ENCODE peak calls at places on chromosomes 11 and 22, in five cellular contexts. One of them, this sample, is unnamed.

GRCh38 chr11:74837191-74837590 is 88.5 kb downstream of the RNF169 start:
- DNase-seq in stomach: no peak
- DNase-seq in HCT116: no peak
- DNase-seq in esophagus squamous epithelium: no peak
- DNase-seq in erythroblast: no peak
- DNase-seq in this sample: no peak

GRCh38 chr11:130199792-130200191 is 40.2 kb downstream of the ST14 start:
- DNase-seq in stomach: no peak
- DNase-seq in erythroblast: no peak
- DNase-seq in HCT116: no peak
- DNase-seq in esophagus squamous epithelium: no peak
- DNase-seq in this sample: no peak

GRCh38 chr11:119166368-119167076 is 2.0 kb upstream of the NLRX1 start:
- DNase-seq in esophagus squamous epithelium: no peak
- DNase-seq in stomach: no peak
- DNase-seq in HCT116: no peak
- DNase-seq in erythroblast: no peak
- DNase-seq in this sample: peak

GRCh38 chr22:43862074-43862881 is at the start of gene SULT4A1:
- DNase-seq in esophagus squamous epithelium: no peak
- DNase-seq in stomach: no peak
- DNase-seq in erythroblast: peak
- DNase-seq in HCT116: peak
- DNase-seq in this sample: no peak

GRCh38 chr11:135033545-135033944 is 621.5 kb upstream of the B3GAT1 start:
- DNase-seq in HCT116: no peak
- DNase-seq in stomach: no peak
- DNase-seq in esophagus squamous epithelium: no peak
- DNase-seq in erythroblast: no peak
- DNase-seq in this sample: no peak

GRCh38 chr11:116881153-116881552 is 43.7 kb upstream of the APOA1 start:
- DNase-seq in HCT116: no peak
- DNase-seq in stomach: no peak
- DNase-seq in esophagus squamous epithelium: no peak
- DNase-seq in erythroblast: no peak
- DNase-seq in this sample: no peak

GRCh38 chr11:18310800-18311340 is 11.1 kb downstream of the HPS5 start:
- DNase-seq in HCT116: no peak
- DNase-seq in stomach: no peak
- DNase-seq in erythroblast: no peak
- DNase-seq in esophagus squamous epithelium: no peak
- DNase-seq in this sample: no peak

GRCh38 chr11:31813961-31814868 is 3.1 kb upstream of the PAX6 start:
- DNase-seq in HCT116: no peak
- DNase-seq in erythroblast: no peak
- DNase-seq in esophagus squamous epithelium: no peak
- DNase-seq in stomach: no peak
- DNase-seq in this sample: no peak

GRCh38 chr11:70721006-70721405 is 322.7 kb downstream of the CTTN start:
- DNase-seq in HCT116: no peak
- DNase-seq in stomach: no peak
- DNase-seq in erythroblast: no peak
- DNase-seq in esophagus squamous epithelium: no peak
- DNase-seq in this sample: no peak

GRCh38 chr11:118339281-118340045 is 3.0 kb downstream of the CD3D start:
- DNase-seq in stomach: no peak
- DNase-seq in HCT116: no peak
- DNase-seq in esophagus squamous epithelium: no peak
- DNase-seq in erythroblast: peak
- DNase-seq in this sample: no peak

GRCh38 chr11:120601566-120601965 is 90.0 kb downstream of the GRIK4 start:
- DNase-seq in stomach: no peak
- DNase-seq in erythroblast: no peak
- DNase-seq in esophagus squamous epithelium: no peak
- DNase-seq in HCT116: no peak
- DNase-seq in this sample: no peak

GRCh38 chr22:24358105-24358836 is 69.1 kb upstream of the ADORA2A start:
- DNase-seq in stomach: no peak
- DNase-seq in esophagus squamous epithelium: no peak
- DNase-seq in erythroblast: no peak
- DNase-seq in HCT116: no peak
- DNase-seq in this sample: no peak

GRCh38 chr11:44595006-44595405 is 29.5 kb downstream of the CD82 start:
- DNase-seq in erythroblast: no peak
- DNase-seq in stomach: no peak
- DNase-seq in HCT116: no peak
- DNase-seq in esophagus squamous epithelium: no peak
- DNase-seq in this sample: no peak

GRCh38 chr11:44598831-44599230 is 33.4 kb downstream of the CD82 start:
- DNase-seq in stomach: no peak
- DNase-seq in HCT116: no peak
- DNase-seq in esophagus squamous epithelium: no peak
- DNase-seq in erythroblast: no peak
- DNase-seq in this sample: no peak

GRCh38 chr11:44597358-44598009 is 32.0 kb downstream of the CD82 start:
- DNase-seq in erythroblast: no peak
- DNase-seq in esophagus squamous epithelium: no peak
- DNase-seq in HCT116: no peak
- DNase-seq in stomach: no peak
- DNase-seq in this sample: no peak

GRCh38 chr11:44595964-44596381 is 30.5 kb downstream of the CD82 start:
- DNase-seq in stomach: peak
- DNase-seq in HCT116: no peak
- DNase-seq in erythroblast: no peak
- DNase-seq in esophagus squamous epithelium: no peak
- DNase-seq in this sample: no peak

GRCh38 chr11:44596541-44597276 is 31.2 kb downstream of the CD82 start:
- DNase-seq in esophagus squamous epithelium: no peak
- DNase-seq in HCT116: no peak
- DNase-seq in erythroblast: no peak
- DNase-seq in stomach: no peak
- DNase-seq in this sample: no peak
- TF ChIP-seq POLR2A in esophagus squamous epithelium: no peak
- TF ChIP-seq POLR2A in HCT116: no peak
- TF ChIP-seq POLR2A in erythroblast: no peak
- TF ChIP-seq POLR2A in stomach: no peak
- TF ChIP-seq POLR2A in this sample: no peak

DNA sequence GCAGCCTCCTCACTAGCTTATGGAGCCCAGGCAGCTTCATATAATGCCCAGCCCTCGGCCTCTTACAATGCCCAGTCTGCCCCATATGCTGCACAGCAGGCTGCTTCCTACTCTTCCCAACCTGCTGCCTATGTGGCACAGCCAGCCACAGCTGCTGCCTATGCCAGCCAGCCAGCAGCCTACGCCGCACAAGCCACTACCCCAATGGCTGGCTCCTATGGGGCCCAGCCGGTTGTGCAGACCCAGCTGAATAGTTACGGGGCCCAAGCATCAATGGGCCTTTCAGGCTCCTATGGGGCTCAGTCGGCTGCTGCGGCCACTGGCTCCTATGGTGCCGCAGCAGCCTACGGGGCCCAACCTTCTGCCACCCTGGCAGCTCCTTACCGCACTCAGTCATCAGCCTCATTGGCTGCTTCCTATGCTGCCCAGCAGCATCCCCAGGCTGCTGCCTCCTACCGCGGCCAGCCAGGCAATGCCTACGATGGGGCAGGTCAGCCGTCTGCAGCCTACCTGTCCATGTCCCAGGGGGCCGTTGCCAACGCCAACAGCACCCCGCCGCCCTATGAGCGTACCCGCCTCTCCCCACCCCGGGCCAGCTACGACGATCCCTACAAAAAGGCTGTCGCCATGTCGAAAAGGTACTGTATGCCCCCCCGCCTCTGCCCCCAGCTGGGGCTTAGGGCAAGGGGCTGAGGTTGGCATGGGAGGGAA is 8.8 kb downstream of the RBM14 start:
- DNase-seq in stomach: no peak
- DNase-seq in HCT116: no peak
- DNase-seq in erythroblast: no peak
- DNase-seq in esophagus squamous epithelium: no peak
- DNase-seq in this sample: no peak
- TF ChIP-seq POLR2A in stomach: no peak
- TF ChIP-seq POLR2A in HCT116: no peak
- TF ChIP-seq POLR2A in erythroblast: no peak
- TF ChIP-seq POLR2A in esophagus squamous epithelium: no peak
- TF ChIP-seq POLR2A in this sample: no peak

GRCh38 chr11:394034-394857 is at the start of gene PKP3:
- DNase-seq in esophagus squamous epithelium: no peak
- DNase-seq in HCT116: peak
- DNase-seq in erythroblast: no peak
- DNase-seq in stomach: peak
- DNase-seq in this sample: peak
- TF ChIP-seq POLR2A in esophagus squamous epithelium: peak
- TF ChIP-seq POLR2A in HCT116: peak
- TF ChIP-seq POLR2A in erythroblast: no peak
- TF ChIP-seq POLR2A in stomach: no peak
- TF ChIP-seq POLR2A in this sample: peak

GRCh38 chr11:11839718-11840117 is 2.1 kb upstream of the USP47 start:
- DNase-seq in HCT116: no peak
- DNase-seq in stomach: no peak
- DNase-seq in erythroblast: no peak
- DNase-seq in esophagus squamous epithelium: no peak
- DNase-seq in this sample: no peak
- TF ChIP-seq POLR2A in HCT116: no peak
- TF ChIP-seq POLR2A in stomach: no peak
- TF ChIP-seq POLR2A in erythroblast: no peak
- TF ChIP-seq POLR2A in esophagus squamous epithelium: no peak
- TF ChIP-seq POLR2A in this sample: no peak

GRCh38 chr11:105701098-105701497 is 91.2 kb downstream of the GRIA4 start:
- DNase-seq in HCT116: no peak
- DNase-seq in esophagus squamous epithelium: no peak
- DNase-seq in erythroblast: no peak
- DNase-seq in stomach: no peak
- DNase-seq in this sample: no peak

DNA sequence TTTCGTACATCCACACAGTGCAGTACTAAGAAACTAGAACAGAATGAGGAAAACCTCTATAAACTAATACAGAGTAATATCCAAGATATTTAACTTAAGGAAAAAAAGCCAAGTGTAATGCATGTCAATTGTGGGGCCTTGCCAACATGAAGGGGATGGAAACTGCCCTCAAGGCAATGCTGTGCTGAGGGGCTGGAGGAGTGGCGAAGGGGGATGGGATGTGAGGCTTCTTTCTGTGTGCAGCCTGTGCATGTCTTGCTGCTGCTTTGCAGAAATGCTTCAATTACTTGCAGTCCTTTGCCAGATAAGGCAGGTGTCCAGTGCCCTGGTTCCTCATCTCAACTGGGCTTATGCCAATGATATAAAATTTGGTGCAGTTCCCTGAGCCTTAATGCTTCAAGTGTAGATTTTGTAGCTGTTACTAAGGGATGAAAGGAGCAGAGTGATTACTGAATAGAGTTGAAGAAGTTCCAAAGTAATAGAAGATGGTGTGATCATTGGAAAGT is 96.2 kb downstream of the GRIA4 start:
- DNase-seq in esophagus squamous epithelium: no peak
- DNase-seq in erythroblast: no peak
- DNase-seq in stomach: no peak
- DNase-seq in HCT116: no peak
- DNase-seq in this sample: no peak
- TF ChIP-seq POLR2A in esophagus squamous epithelium: no peak
- TF ChIP-seq POLR2A in erythroblast: no peak
- TF ChIP-seq POLR2A in stomach: no peak
- TF ChIP-seq POLR2A in HCT116: no peak
- TF ChIP-seq POLR2A in this sample: no peak

DNA sequence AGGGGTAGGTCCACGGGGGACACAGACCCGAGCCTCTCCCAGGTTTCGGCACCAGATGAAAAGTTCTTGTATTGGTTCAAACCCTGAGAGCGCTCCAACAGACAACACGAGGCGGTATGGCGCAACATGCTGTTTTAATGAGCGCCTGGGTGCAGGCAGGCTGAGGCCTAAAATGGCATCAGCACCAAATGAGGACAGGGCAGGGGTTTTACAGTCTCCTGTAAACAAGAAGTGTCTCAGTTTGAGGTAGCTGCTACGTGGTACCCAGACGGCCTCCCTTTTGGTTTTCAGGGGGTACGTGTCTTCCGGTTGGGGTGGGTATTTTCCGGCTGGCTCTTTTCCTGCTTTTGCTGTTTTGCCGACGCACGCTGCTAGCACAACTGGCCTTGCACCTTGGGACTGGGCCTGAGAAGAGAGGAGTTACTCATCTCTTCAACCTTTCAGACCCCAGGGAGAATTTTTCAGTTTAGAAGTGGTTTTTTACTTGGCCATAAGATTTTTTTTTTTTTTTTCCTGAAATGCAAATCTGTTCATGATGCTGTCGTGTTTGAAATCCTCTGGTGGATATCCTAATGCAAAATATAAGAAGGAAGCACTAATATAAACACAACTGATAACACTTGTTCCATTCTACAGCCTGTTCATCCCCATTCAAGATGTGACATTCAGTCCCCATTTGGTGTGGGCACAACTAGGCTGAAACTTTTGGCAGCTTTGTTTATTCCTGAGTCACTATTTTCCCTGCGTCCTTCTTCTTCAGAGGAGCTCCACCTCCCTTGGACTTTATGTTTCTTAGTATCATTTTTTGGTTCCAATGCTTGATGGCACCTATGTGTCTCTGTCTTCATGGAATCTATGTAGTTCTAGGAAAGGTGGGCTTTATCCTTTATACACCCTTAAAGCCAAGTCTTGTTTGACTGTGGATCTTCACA is 6.5 kb downstream of the PPFIBP2 start:
- DNase-seq in esophagus squamous epithelium: no peak
- DNase-seq in erythroblast: no peak
- DNase-seq in HCT116: no peak
- DNase-seq in stomach: no peak
- DNase-seq in this sample: no peak
- TF ChIP-seq POLR2A in esophagus squamous epithelium: no peak
- TF ChIP-seq POLR2A in erythroblast: no peak
- TF ChIP-seq POLR2A in HCT116: no peak
- TF ChIP-seq POLR2A in stomach: no peak
- TF ChIP-seq POLR2A in this sample: no peak

GRCh38 chr22:39527481-39527961 is 5.0 kb downstream of the RPS19BP1 start:
- DNase-seq in stomach: peak
- DNase-seq in erythroblast: no peak
- DNase-seq in esophagus squamous epithelium: no peak
- DNase-seq in HCT116: no peak
- DNase-seq in this sample: no peak
- TF ChIP-seq POLR2A in stomach: no peak
- TF ChIP-seq POLR2A in erythroblast: peak
- TF ChIP-seq POLR2A in esophagus squamous epithelium: no peak
- TF ChIP-seq POLR2A in HCT116: no peak
- TF ChIP-seq POLR2A in this sample: no peak

DNA sequence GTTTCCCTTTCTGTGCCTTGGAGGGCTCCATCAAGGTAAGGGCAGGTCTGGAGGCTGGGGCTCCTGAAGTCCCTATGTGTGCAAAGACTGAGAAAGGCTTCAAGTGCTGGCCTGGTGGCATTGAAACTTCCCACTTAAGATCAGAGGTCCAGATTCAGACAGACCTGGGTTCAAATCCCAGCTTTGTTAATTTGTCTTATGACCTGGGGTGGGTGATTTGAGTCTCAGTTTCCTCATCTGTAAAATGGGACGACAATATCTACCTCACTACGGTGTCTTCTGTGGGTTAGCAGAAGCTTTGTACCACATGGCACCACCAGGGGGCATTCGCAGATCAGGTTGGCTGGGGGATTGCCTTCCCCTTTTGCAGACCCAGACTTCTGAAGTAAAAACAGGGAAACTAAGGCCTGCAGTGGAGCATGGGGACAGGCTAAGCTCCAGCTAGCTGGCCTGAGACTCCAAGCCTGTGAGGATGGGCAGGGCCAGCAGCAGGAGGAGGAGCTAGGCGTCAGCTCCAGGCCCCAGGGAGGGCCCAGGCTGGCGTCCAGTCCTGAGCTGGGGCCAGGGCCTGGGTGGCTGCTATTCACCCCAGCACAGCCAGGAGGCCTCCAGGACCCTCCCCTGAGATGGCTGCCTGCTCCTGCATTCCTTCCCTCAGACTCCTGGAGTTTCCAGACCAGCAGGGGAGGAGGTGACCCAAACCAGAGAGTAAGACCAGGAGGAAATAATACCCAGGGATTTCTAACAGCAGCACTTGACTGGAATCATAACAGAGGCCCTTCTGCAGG is 1.5 kb downstream of the CASTOR1 start:
- DNase-seq in erythroblast: peak
- DNase-seq in esophagus squamous epithelium: peak
- DNase-seq in HCT116: peak
- DNase-seq in stomach: peak
- DNase-seq in this sample: peak
- TF ChIP-seq POLR2A in erythroblast: no peak
- TF ChIP-seq POLR2A in esophagus squamous epithelium: peak
- TF ChIP-seq POLR2A in HCT116: no peak
- TF ChIP-seq POLR2A in stomach: no peak
- TF ChIP-seq POLR2A in this sample: no peak